ENCODE peak calls at places on chromosomes 12 and 14, in six cellular contexts. I is IMR-90, R is mesendoderm, Q is neuronal stem cell, P is H1, Z is mesenchymal stem cell. D is an unnamed sample.

GRCh38 chr12:57129311-57130288 is 1.3 kb downstream of the LRP1 start:
- DNase-seq in I (no peak), R (peak), Q (no peak), P (no peak), Z (peak), D (peak)

GRCh38 chr12:71688961-71689570 is 3.2 kb downstream of the TMEM19 start:
- DNase-seq in I (no peak), R (no peak), Q (no peak), P (no peak), Z (no peak), D (no peak)

GRCh38 chr12:122244565-122245371 is 18.9 kb upstream of the DIABLO start:
- DNase-seq in I (no peak), R (no peak), Q (no peak), P (no peak), Z (no peak), D (no peak)

GRCh38 chr12:95908573-95908972 is 33.8 kb downstream of the CCDC38 start:
- DNase-seq in I (peak), R (no peak), Q (no peak), P (no peak), Z (no peak), D (no peak)

GRCh38 chr14:91038439-91038838 is 22.0 kb downstream of the RPS6KA5 start:
- DNase-seq in I (no peak), R (no peak), Q (no peak), P (no peak), Z (no peak), D (no peak)

GRCh38 chr12:15662303-15662980 is 126.7 kb downstream of the EPS8 start:
- DNase-seq in I (peak), R (no peak), Q (no peak), P (no peak), Z (peak), D (no peak)

GRCh38 chr14:23160924-23161522 is 22.4 kb downstream of the SLC7A8 start:
- DNase-seq in I (peak), R (peak), Q (no peak), P (no peak), Z (peak), D (peak)

GRCh38 chr12:132084681-132085635 is 59.2 kb downstream of the DDX51 start:
- DNase-seq in I (peak), R (peak), Q (peak), P (no peak), Z (peak), D (peak)

GRCh38 chr14:22667881-22668280 is 23.7 kb upstream of the OR6J1 start:
- DNase-seq in I (no peak), R (no peak), Q (no peak), P (no peak), Z (no peak), D (no peak)

GRCh38 chr14:104346608-104347007 is 208.2 kb downstream of the KIF26A start:
- DNase-seq in I (no peak), R (no peak), Q (no peak), P (no peak), Z (no peak), D (peak)

GRCh38 chr12:115312901-115313300 is 628.9 kb upstream of the TBX3 start:
- DNase-seq in I (no peak), R (no peak), Q (no peak), P (no peak), Z (peak), D (no peak)

GRCh38 chr14:26170885-26171284 is 426.9 kb downstream of the NOVA1 start:
- DNase-seq in I (no peak), R (no peak), Q (no peak), P (no peak), Z (no peak), D (no peak)

GRCh38 chr12:95258803-95259202 is 41.2 kb downstream of the VEZT start:
- DNase-seq in I (no peak), R (no peak), Q (no peak), P (no peak), Z (no peak), D (no peak)

GRCh38 chr12:82659343-82660207 is 27.1 kb upstream of the TMTC2 start:
- DNase-seq in I (no peak), R (no peak), Q (no peak), P (no peak), Z (no peak), D (no peak)

GRCh38 chr12:116672010-116672409 is 65.9 kb downstream of the SPRING1 start:
- DNase-seq in I (no peak), R (no peak), Q (no peak), P (no peak), Z (no peak), D (no peak)

GRCh38 chr12:34290191-34290995 is 268.1 kb downstream of the ALG10 start:
- DNase-seq in I (no peak), R (no peak), Q (no peak), P (no peak), Z (no peak), D (no peak)

GRCh38 chr12:123905319-123905925 is 67.2 kb downstream of the CCDC92 start:
- DNase-seq in I (peak), R (peak), Q (peak), P (no peak), Z (peak), D (peak)

GRCh38 chr14:68458840-68459469 is 333.9 kb downstream of the ZFP36L1 start:
- DNase-seq in I (peak), R (peak), Q (no peak), P (no peak), Z (peak), D (peak)

GRCh38 chr12:100733817-100734593 is 60.6 kb upstream of the ANO4 start:
- DNase-seq in I (peak), R (peak), Q (no peak), P (no peak), Z (peak), D (no peak)

GRCh38 chr14:92688434-92689375 is 59.7 kb downstream of the LGMN start:
- DNase-seq in I (no peak), R (no peak), Q (no peak), P (no peak), Z (no peak), D (no peak)

GRCh38 chr14:82362452-82362851 is 828.8 kb upstream of the SEL1L start:
- DNase-seq in I (no peak), R (no peak), Q (no peak), P (no peak), Z (no peak), D (no peak)

GRCh38 chr12:50597200-50598195 is 92.7 kb downstream of the DIP2B start:
- DNase-seq in I (peak), R (peak), Q (no peak), P (no peak), Z (peak), D (no peak)

GRCh38 chr12:114738460-114739184 is 54.6 kb upstream of the TBX3 start:
- DNase-seq in I (no peak), R (no peak), Q (no peak), P (no peak), Z (no peak), D (no peak)

GRCh38 chr14:99234982-99235491 is 37.0 kb downstream of the BCL11B start:
- DNase-seq in I (no peak), R (peak), Q (peak), P (no peak), Z (no peak), D (peak)

GRCh38 chr12:15701721-15702156 is 87.4 kb downstream of the EPS8 start:
- DNase-seq in I (peak), R (no peak), Q (no peak), P (no peak), Z (peak), D (no peak)

GRCh38 chr12:2891240-2892053 is 756 bp downstream of the TULP3 start:
- DNase-seq in I (peak), R (peak), Q (peak), P (no peak), Z (peak), D (peak)

GRCh38 chr12:87870061-87870460 is 159.1 kb downstream of the C12orf50 start:
- DNase-seq in I (peak), R (no peak), Q (no peak), P (no peak), Z (peak), D (no peak)

GRCh38 chr12:116104167-116104750 is 173.2 kb downstream of the MED13L start:
- DNase-seq in I (peak), R (no peak), Q (no peak), P (no peak), Z (no peak), D (no peak)

GRCh38 chr12:127300753-127301152 is 966.2 kb upstream of the TMEM132C start:
- DNase-seq in I (no peak), R (no peak), Q (no peak), P (no peak), Z (no peak), D (no peak)

DNA sequence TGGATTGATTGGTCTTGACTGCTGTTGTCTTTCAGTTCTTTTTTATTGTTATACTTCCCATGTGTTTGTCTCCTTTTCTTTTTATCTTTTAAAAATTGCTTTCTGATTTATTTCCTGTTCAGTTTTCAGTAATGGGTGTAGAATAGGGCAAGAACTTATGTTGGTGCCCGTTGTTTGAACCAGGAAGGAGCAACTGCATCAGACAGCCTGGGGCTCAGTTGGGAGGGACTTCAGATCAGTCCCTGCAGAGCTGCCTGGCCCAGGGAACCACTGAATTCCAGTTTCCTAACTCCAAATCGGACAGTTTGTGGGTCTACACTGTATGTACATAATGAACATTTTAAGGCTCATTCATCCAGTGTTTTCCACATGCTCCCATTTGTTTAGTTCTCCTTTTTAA is 64.9 kb downstream of the FBXO34 start:
- DNase-seq in I (no peak), R (no peak), Q (no peak), P (no peak), Z (no peak), D (no peak)
- H2BK5ac ChIP-seq in I (no peak), R (no peak), Q (no peak), P (no peak), Z (no peak), D (no peak)

GRCh38 chr14:74570696-74571095 is 41.3 kb downstream of the LTBP2 start:
- DNase-seq in I (no peak), R (no peak), Q (no peak), P (no peak), Z (no peak), D (no peak)

GRCh38 chr14:74569387-74569786 is 42.6 kb downstream of the LTBP2 start:
- DNase-seq in I (no peak), R (no peak), Q (no peak), P (no peak), Z (no peak), D (no peak)

GRCh38 chr14:74571441-74571841 is 40.6 kb downstream of the LTBP2 start:
- DNase-seq in I (peak), R (no peak), Q (no peak), P (no peak), Z (peak), D (no peak)

GRCh38 chr14:74568896-74569295 is 43.1 kb downstream of the LTBP2 start:
- DNase-seq in I (no peak), R (no peak), Q (no peak), P (no peak), Z (no peak), D (no peak)

DNA sequence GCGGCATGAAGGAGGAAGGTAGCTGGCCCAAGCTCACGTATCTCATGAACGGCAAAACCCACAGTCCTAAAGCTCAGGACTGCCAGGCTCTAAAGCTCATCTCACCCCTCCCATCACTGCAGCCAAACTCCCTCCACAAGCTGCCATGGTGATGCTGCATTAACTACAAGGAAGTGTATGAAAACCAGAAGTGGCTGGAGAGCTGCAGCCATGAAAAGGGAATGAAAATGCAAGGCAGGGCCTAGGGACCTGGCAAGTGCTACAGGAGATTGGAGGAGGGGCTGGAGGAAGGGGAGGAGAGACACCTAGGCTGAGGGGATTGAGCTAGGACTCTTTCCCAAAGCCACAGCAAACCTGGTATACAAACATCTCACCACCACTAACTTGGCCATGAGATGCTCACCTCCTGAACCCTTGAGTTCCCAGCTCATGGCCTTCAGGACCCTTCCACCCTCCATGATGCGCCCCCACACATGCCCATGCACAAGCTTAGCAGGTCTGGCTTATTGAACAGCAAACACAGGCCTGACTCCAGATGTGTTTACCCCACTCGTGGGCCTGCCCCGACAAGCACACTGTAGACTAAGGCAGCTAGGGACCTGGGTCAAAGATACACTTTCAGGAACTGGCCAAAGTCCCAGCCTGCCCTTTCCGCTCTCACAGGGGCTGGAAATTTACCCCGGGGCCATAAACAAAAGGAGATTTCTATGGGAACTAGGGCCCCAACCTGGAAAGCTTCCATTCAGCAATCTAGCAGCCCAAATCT is 42.0 kb downstream of the LTBP2 start:
- DNase-seq in I (peak), R (no peak), Q (no peak), P (no peak), Z (peak), D (no peak)
- H2BK5ac ChIP-seq in I (peak), R (no peak), Q (no peak), P (peak), Z (peak), D (no peak)

GRCh38 chr14:32509632-32510187 is 180.6 kb downstream of the AKAP6 start:
- DNase-seq in I (peak), R (no peak), Q (no peak), P (no peak), Z (peak), D (no peak)
- H2BK5ac ChIP-seq in I (peak), R (no peak), Q (no peak), P (no peak), Z (peak), D (no peak)

DNA sequence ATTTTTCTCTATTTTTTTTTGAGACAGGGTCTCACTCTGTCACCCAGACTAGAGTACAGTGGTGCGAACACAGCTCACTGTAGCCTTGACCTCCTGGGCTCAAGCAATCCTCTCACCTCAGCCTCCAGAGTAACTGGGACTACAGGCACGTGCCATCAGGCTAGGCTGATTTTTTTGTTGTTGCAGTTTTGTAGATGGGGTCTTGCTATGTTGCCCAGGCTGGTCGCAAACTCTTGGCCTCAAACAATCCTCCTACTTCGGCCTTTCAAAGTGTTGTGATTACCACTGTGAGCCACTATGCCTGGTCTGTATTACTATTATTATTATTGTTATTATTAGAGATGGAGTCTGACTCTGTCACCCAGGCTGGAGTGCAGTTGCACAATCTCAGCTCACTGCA is 23.3 kb downstream of the GIT2 start:
- DNase-seq in I (no peak), R (no peak), Q (no peak), P (no peak), Z (no peak), D (no peak)
- H2BK5ac ChIP-seq in I (no peak), R (no peak), Q (no peak), P (no peak), Z (no peak), D (no peak)

GRCh38 chr12:52528641-52529143 is 8.5 kb upstream of the KRT5 start:
- DNase-seq in I (no peak), R (no peak), Q (no peak), P (no peak), Z (no peak), D (no peak)

GRCh38 chr12:52529417-52529816 is 9.2 kb upstream of the KRT5 start:
- DNase-seq in I (no peak), R (no peak), Q (no peak), P (no peak), Z (no peak), D (no peak)

GRCh38 chr12:52525661-52526499 is 5.7 kb upstream of the KRT5 start:
- DNase-seq in I (no peak), R (no peak), Q (no peak), P (no peak), Z (no peak), D (peak)

GRCh38 chr12:52526511-52526951 is 6.3 kb upstream of the KRT5 start:
- DNase-seq in I (no peak), R (no peak), Q (no peak), P (no peak), Z (no peak), D (peak)

GRCh38 chr12:52527121-52527800 is 7.1 kb upstream of the KRT5 start:
- DNase-seq in I (no peak), R (no peak), Q (no peak), P (no peak), Z (no peak), D (peak)
- H2BK5ac ChIP-seq in I (no peak), R (no peak), Q (no peak), P (no peak), Z (no peak), D (no peak)

GRCh38 chr14:35343709-35344474 is 51.7 kb downstream of the PSMA6 start:
- DNase-seq in I (no peak), R (no peak), Q (no peak), P (no peak), Z (no peak), D (peak)

GRCh38 chr14:35340616-35341453 is 48.7 kb downstream of the PSMA6 start:
- DNase-seq in I (no peak), R (no peak), Q (no peak), P (no peak), Z (no peak), D (no peak)

GRCh38 chr14:35342160-35343010 is 50.2 kb downstream of the PSMA6 start:
- DNase-seq in I (peak), R (no peak), Q (no peak), P (no peak), Z (no peak), D (no peak)

GRCh38 chr14:35339761-35340406 is 47.7 kb downstream of the PSMA6 start:
- DNase-seq in I (no peak), R (no peak), Q (no peak), P (no peak), Z (no peak), D (no peak)

DNA sequence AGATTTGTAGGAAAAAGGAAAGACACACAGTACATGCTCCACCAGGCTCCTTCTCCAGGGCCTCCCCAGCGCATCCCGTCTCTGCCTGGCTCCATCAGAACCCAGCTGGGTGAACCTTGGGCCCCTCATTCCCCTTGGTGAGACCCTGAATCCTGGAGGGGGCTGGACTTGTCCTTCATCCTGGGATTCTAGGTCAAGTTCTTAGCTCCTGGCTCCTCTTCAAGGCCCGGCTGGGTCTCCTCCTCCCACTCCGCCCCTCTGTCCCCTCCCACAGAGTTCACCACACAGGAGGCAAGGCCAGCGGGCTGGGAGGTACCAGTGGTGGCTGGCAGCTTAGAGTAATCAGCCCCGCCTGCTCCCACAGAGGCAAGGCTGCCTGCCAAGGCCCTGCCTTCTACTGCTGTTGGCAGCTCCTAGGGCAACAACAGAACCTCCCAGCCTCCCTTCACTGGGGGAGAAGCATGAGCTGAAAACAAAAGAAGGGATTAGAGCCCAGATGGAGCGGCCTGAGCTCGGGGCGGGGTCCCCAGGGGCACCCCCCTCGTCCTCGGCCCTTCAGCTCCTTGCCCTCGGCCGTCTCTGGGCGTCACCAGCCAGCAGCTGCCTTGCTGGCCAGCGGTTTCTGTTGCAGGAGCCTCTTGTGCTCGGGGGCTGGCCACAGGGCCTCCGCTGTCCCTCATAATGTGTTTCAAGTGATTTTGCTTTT is 49.4 kb downstream of the PSMA6 start:
- DNase-seq in I (peak), R (peak), Q (no peak), P (no peak), Z (peak), D (peak)
- H2BK5ac ChIP-seq in I (peak), R (peak), Q (no peak), P (peak), Z (no peak), D (no peak)

DNA sequence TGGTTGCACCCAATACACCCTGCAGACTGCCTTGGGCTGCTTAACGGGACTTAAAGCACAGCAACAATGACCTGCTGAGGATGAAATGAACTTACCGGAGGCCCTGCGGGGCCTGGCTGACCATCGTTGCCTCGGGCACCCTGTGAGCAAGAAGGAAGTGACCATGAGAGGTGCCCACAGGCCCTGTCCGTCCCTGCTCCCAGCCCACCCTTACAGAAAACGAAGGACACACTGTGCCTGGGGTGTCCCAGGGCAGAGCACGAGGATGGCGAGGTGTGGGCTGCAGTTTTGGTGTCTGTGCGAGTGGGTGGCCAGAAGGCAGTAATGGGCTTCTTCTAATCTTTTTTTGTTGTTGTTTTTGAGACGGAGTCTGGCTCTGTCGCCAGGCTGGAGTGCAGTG is 14.6 kb downstream of the COL2A1 start:
- DNase-seq in I (no peak), R (no peak), Q (no peak), P (no peak), Z (no peak), D (no peak)
- H2BK5ac ChIP-seq in I (no peak), R (no peak), Q (no peak), P (no peak), Z (no peak), D (no peak)

DNA sequence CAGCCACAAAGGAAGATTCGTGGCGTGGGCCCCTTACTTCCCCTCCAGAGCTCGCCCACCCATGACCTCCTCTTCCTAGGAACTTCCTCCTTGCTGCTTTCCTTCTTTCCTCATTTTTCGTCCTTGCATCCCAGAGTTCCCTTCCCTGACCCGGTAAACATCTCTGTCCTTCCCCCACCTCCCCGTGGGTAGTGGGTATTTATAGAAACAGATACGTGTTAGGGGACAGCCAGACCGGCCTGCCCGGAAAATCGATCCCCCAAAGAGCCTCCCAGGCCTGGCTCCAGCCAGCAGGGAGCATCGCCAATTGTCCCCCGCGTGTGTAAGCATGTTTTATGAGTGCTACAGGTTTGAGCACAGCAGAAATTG is 1.6 kb downstream of the DYRK2 start:
- DNase-seq in I (no peak), R (no peak), Q (no peak), P (no peak), Z (peak), D (no peak)
- H2BK5ac ChIP-seq in I (peak), R (peak), Q (no peak), P (no peak), Z (peak), D (no peak)

D was measured in H9.